ENCODE peak calls at places on chromosomes 12 and 14, in eight cellular contexts. D is lower lobe of right lung; C is right cardiac atrium; I is DND-41; K is gastrocnemius medialis; X is left lung; Q is HepG2; V is naive thymus-derived CD4-positive, alpha-beta T cell. U is an unnamed sample.

GRCh38 chr12:7937867-7938506 is 2.0 kb upstream of the SLC2A3 start:
- ATAC-seq in I (no peak), D (no peak), K (no peak), V (no peak), X (no peak), C (no peak), Q (peak; percentile 37), U (no peak)

GRCh38 chr14:33679461-33680225 is 271.2 kb downstream of the EGLN3 start:
- ATAC-seq in I (no peak), Q (no peak), K (no peak), X (no peak), V (no peak), D (no peak), C (no peak), U (no peak)

GRCh38 chr12:111685322-111685810 is 390 bp downstream of the BRAP start:
- ATAC-seq in I (peak; percentile 18), X (peak; percentile 23), K (no peak), V (peak; percentile 8), Q (peak; percentile 65), C (peak; percentile 11), D (peak; percentile 44), U (no peak)

GRCh38 chr12:97324471-97324870 is 138.1 kb upstream of the RMST start:
- ATAC-seq in K (no peak), X (no peak), Q (no peak), D (no peak), C (no peak), I (no peak), V (no peak), U (no peak)

GRCh38 chr14:36656769-36657408 is 4.8 kb upstream of the PAX9 start:
- ATAC-seq in C (no peak), I (no peak), X (no peak), V (no peak), K (no peak), D (no peak), Q (no peak), U (no peak)

GRCh38 chr12:43861847-43862150 is 25.9 kb downstream of the TMEM117 start:
- ATAC-seq in V (no peak), I (no peak), X (no peak), D (no peak), C (no peak), K (no peak), Q (no peak), U (no peak)

GRCh38 chr12:21509768-21510167 is 8.2 kb downstream of the GOLT1B start:
- ATAC-seq in C (no peak), K (no peak), I (no peak), V (peak; percentile 84), X (no peak), Q (no peak), D (no peak), U (no peak)

GRCh38 chr12:120276734-120277133 is 11.2 kb upstream of the PXN start:
- ATAC-seq in I (no peak), V (no peak), Q (peak; percentile 31), K (no peak), D (peak; percentile 22), X (peak; percentile 29), C (no peak), U (no peak)

GRCh38 chr12:105342464-105342863 is 12.0 kb downstream of the C12orf75 start:
- ATAC-seq in X (no peak), D (no peak), C (no peak), V (no peak), Q (no peak), K (no peak), I (peak; percentile 53), U (no peak)

GRCh38 chr12:47891356-47891755 is 13.4 kb downstream of the VDR start:
- ATAC-seq in K (no peak), C (no peak), I (no peak), D (no peak), X (peak; percentile 28), Q (no peak), V (no peak), U (no peak)

GRCh38 chr12:71602745-71603577 is 60.7 kb downstream of the ZFC3H1 start:
- ATAC-seq in I (no peak), X (no peak), C (peak; percentile 38), Q (peak; percentile 28), V (no peak), K (peak; percentile 33), D (peak; percentile 26), U (no peak)

GRCh38 chr12:58408516-58408915 is 467.1 kb downstream of the ATP23 start:
- ATAC-seq in C (peak; percentile 86), Q (no peak), D (no peak), V (no peak), K (peak; percentile 50), X (no peak), I (no peak), U (peak; percentile 41)

GRCh38 chr12:10558291-10558690 is 52.6 kb downstream of the EIF2S3B start:
- ATAC-seq in Q (no peak), I (no peak), V (no peak), C (no peak), D (no peak), X (no peak), K (no peak), U (no peak)

GRCh38 chr12:58888131-58888783 is 32.0 kb downstream of the LRIG3 start:
- ATAC-seq in V (no peak), D (no peak), X (peak; percentile 53), K (no peak), I (no peak), C (peak; percentile 90), Q (no peak), U (peak; percentile 67)

GRCh38 chr12:122127839-122128238 is 46.2 kb downstream of the IL31 start:
- ATAC-seq in C (no peak), Q (no peak), K (no peak), D (no peak), I (no peak), X (no peak), V (no peak), U (no peak)

GRCh38 chr12:88406905-88407304 is 173.4 kb downstream of the KITLG start:
- ATAC-seq in D (no peak), K (no peak), X (no peak), Q (no peak), I (no peak), V (no peak), C (no peak), U (no peak)
- H3K27ac ChIP-seq in D (no peak overlapping the region), K (no peak overlapping the region), X (no peak overlapping the region), Q (no peak overlapping the region), I (no peak overlapping the region), V (no peak overlapping the region), C (no peak overlapping the region), U (no peak overlapping the region)

DNA sequence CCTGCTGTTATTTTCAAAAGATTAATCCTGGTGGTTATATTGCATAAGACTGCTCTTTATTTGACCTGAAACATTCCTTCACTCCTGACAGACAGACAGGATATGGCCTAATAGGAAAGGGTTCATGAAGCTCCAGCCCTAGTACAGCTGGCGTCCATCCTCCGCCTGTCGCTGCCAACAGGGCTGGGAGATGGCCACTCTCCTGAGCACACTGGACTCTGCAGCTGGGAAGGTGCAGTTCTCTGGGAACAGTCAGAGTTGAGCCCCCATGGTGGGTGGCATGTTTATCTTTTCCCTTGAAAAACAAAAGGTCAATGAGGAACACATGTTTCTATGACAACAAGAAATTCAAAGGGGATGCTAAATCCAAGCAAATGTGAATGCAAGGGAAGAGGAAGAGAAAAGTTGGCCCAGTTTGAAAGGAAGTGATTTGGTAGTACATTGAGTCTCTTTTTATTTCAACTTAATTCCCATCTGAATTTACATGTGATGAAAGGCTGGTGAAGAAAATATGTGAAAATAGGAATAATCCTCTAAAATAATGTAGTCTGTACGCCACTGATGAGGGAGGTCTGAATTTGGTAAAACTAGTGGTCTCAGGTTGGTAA is 89.9 kb upstream of the DCN start:
- ATAC-seq in K (peak; percentile 85), V (no peak), Q (no peak), C (peak; percentile 87), X (no peak), D (peak; percentile 60), I (no peak), U (peak; percentile 93)
- H3K27ac ChIP-seq in K (peak overlapping the region; percentile 41), V (no peak overlapping the region), Q (no peak overlapping the region), C (no peak overlapping the region), X (peak overlapping the region; percentile 63), D (no peak overlapping the region), I (no peak overlapping the region), U (peak overlapping the region; percentile 70)

GRCh38 chr12:53097207-53097563 is 282 bp upstream of the IGFBP6 start:
- ATAC-seq in X (peak; percentile 20), K (peak; percentile 1), Q (no peak), D (peak; percentile 31), C (peak; percentile 61), I (no peak), V (no peak), U (peak; percentile 37)

GRCh38 chr12:53098354-53098981 is 1.0 kb downstream of the IGFBP6 start:
- ATAC-seq in I (no peak), X (peak; percentile 11), K (peak; percentile 25), D (peak; percentile 8), V (no peak), Q (no peak), C (peak; percentile 29), U (peak; percentile 32)

GRCh38 chr12:53097564-53098353 is at the start of gene IGFBP6:
- ATAC-seq in I (peak; percentile 68), V (peak; percentile 60), K (peak; percentile 34), D (peak; percentile 70), Q (peak; percentile 67), X (peak; percentile 68), C (peak; percentile 70), U (peak; percentile 46)

GRCh38 chr12:53096089-53096741 is 1.3 kb upstream of the IGFBP6 start:
- ATAC-seq in K (peak; percentile 28), C (peak; percentile 81), I (no peak), V (no peak), Q (no peak), D (no peak), X (peak; percentile 35), U (peak; percentile 79)

GRCh38 chr12:53096761-53097160 is 706 bp upstream of the IGFBP6 start:
- ATAC-seq in K (no peak), D (no peak), C (no peak), Q (no peak), I (no peak), V (no peak), X (no peak), U (no peak)
- H3K27ac ChIP-seq in K (peak overlapping the region; percentile 78), D (peak overlapping the region; percentile 78), C (peak overlapping the region; percentile 69), Q (no peak overlapping the region), I (no peak overlapping the region), V (no peak overlapping the region), X (peak overlapping the region; percentile 78), U (peak overlapping the region; percentile 83)

DNA sequence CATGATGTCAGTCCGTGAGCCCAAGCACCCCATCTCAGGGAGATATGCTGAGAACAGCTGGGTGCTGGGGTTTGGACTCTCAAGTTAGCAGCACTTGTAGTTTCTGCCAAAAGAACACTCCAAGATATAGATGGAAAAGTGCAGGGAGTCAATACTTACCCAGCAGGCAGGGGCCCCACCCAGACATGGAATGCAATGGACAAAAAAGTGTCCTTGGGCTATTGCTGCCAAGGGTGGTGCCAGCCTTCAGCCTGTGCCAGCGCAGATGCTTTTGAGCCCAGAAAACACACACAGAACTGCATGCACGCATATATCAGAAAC is 17.0 kb upstream of the IRF2BPL start:
- ATAC-seq in C (peak; percentile 23), K (no peak), I (no peak), D (peak; percentile 67), X (peak; percentile 67), Q (no peak), V (no peak), U (no peak)
- H3K27ac ChIP-seq in C (peak overlapping the region; percentile 95), K (peak overlapping the region; percentile 94), I (no peak overlapping the region), D (peak overlapping the region; percentile 94), X (peak overlapping the region; percentile 95), Q (no peak overlapping the region), V (no peak overlapping the region), U (peak overlapping the region; percentile 100)